ENCODE peak calls at places on chromosome 1, in six cellular contexts. A is A549, Q is AG04449, X is foreskin fibroblast, W is A673, I is GM12864. O is an unnamed sample.

GRCh38 chr1:53577141-53578100 is 118.2 kb downstream of the DMRTB1 start:
- DNase-seq in A (no peak), Q (no peak), X (no peak), W (no peak), I (no peak), O (no peak)

GRCh38 chr1:152448095-152448494 is 34.0 kb upstream of the CRNN start:
- DNase-seq in A (no peak), Q (no peak), X (no peak), W (no peak), I (no peak), O (no peak)

GRCh38 chr1:17731460-17731859 is 23.7 kb upstream of the ACTL8 start:
- DNase-seq in A (no peak), Q (no peak), X (no peak), W (no peak), I (no peak), O (no peak)

GRCh38 chr1:20194770-20195463 is 8.6 kb upstream of the PLA2G2C start:
- DNase-seq in A (peak; percentile 53), Q (no peak), X (peak; percentile 64), W (peak; percentile 78), I (no peak), O (no peak)

GRCh38 chr1:207282049-207282448 is 39.4 kb upstream of the CD55 start:
- DNase-seq in A (no peak), Q (no peak), X (peak; percentile 32), W (no peak), I (no peak), O (no peak)

GRCh38 chr1:24724345-24725208 is 20.7 kb upstream of the CLIC4 start:
- DNase-seq in A (peak; percentile 87), Q (no peak), X (peak; percentile 79), W (no peak), I (no peak), O (no peak)

GRCh38 chr1:59976194-59977074 is 49.9 kb upstream of the CYP2J2 start:
- DNase-seq in A (peak; percentile 36), Q (no peak), X (peak; percentile 86), W (peak; percentile 76), I (no peak), O (no peak)

GRCh38 chr1:119008483-119009299 is 20.5 kb upstream of the TBX15 start:
- DNase-seq in A (peak; percentile 14), Q (no peak), X (peak; percentile 79), W (peak; percentile 71), I (no peak), O (no peak)

GRCh38 chr1:175683491-175684175 is 59.8 kb downstream of the TNR start:
- DNase-seq in A (no peak), Q (no peak), X (no peak), W (no peak), I (no peak), O (no peak)

GRCh38 chr1:237672748-237673147 is 218.0 kb downstream of the ZP4 start:
- DNase-seq in A (no peak), Q (no peak), X (no peak), W (peak; percentile 0), I (no peak), O (no peak)

GRCh38 chr1:183694035-183694434 is 40.9 kb upstream of the APOBEC4 start:
- DNase-seq in A (no peak), Q (no peak), X (no peak), W (no peak), I (no peak), O (no peak)

GRCh38 chr1:155253797-155254196 is 1.5 kb downstream of the ENTREP3 start:
- DNase-seq in A (no peak), Q (no peak), X (peak; percentile 57), W (no peak), I (no peak), O (no peak)

GRCh38 chr1:199821029-199821779 is 206.3 kb upstream of the NR5A2 start:
- DNase-seq in A (no peak), Q (no peak), X (no peak), W (no peak), I (no peak), O (no peak)

GRCh38 chr1:151511636-151512215 is 539 bp downstream of the CGN start:
- DNase-seq in A (peak; percentile 44), Q (no peak), X (peak; percentile 58), W (peak; percentile 38), I (no peak), O (no peak)

GRCh38 chr1:28510350-28511223 is 4.7 kb downstream of the RCC1 start:
- DNase-seq in A (no peak), Q (no peak), X (peak; percentile 69), W (peak; percentile 73), I (no peak), O (no peak)

GRCh38 chr1:71666609-71667008 is 585.8 kb upstream of the ZRANB2 start:
- DNase-seq in A (no peak), Q (no peak), X (peak; percentile 49), W (no peak), I (no peak), O (no peak)

GRCh38 chr1:9890224-9890731 is 19.8 kb downstream of the CTNNBIP1 start:
- DNase-seq in A (peak; percentile 21), Q (no peak), X (peak; percentile 93), W (peak; percentile 97), I (no peak), O (peak; percentile 61)

GRCh38 chr1:111989531-111990025 is at the start of gene KCND3:
- DNase-seq in A (no peak), Q (no peak), X (peak; percentile 61), W (peak; percentile 27), I (no peak), O (no peak)

GRCh38 chr1:221069178-221069903 is 190.1 kb downstream of the HLX start:
- DNase-seq in A (no peak), Q (no peak), X (no peak), W (no peak), I (peak; percentile 62), O (no peak)

GRCh38 chr1:29197590-29197924 is 15.9 kb upstream of the SRSF4 start:
- DNase-seq in A (peak; percentile 21), Q (no peak), X (peak; percentile 63), W (peak; percentile 45), I (no peak), O (no peak)

GRCh38 chr1:240611619-240612490 is at the start of gene GREM2:
- DNase-seq in A (peak; percentile 31), Q (peak; percentile 69), X (peak; percentile 92), W (peak; percentile 10), I (peak; percentile 21), O (peak; percentile 83)
- H3K4me3 ChIP-seq in A (peak within 1 kb of the TSS; percentile 59), Q (peak within 1 kb of the TSS; percentile 69), X (peak within 1 kb of the TSS; percentile 91), W (peak within 1 kb of the TSS; percentile 25), I (peak within 1 kb of the TSS; percentile 32), O (peak within 1 kb of the TSS; percentile 65)

DNA sequence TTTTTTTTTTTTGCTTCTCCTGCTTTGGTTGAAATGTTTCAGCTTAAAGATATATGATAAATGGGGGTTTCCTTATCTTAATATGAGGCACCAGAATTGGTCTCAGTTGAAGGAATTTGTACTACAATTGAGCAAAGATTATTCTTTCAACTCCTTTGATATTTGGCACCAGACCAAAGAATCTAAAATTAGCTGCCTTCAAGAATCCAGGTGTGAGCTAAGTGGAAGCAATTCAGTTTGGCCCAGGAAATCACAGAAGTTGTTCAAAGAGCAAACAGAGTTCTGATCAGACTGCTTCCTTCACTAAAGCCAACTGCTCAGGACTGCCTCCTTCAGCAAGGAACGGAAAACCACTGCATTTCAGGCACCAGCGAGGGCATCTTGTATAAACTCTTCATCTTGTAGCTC is 68.3 kb upstream of the BCAR3 start:
- DNase-seq in A (no peak), Q (no peak), X (peak; percentile 24), W (no peak), I (no peak), O (no peak)
- TF ChIP-seq CTCF in A (no peak), Q (peak; percentile 4), X (no peak), W (peak; percentile 25), I (peak; percentile 46), O (no peak)

GRCh38 chr1:74415935-74416334 is 96.5 kb downstream of the LRRC53 start:
- DNase-seq in A (no peak), Q (no peak), X (no peak), W (no peak), I (no peak), O (no peak)
- H3K4me3 ChIP-seq in A (no peak overlapping the region), Q (no peak overlapping the region), X (no peak overlapping the region), W (no peak overlapping the region), I (no peak overlapping the region), O (no peak overlapping the region)

GRCh38 chr1:247885011-247885410 is 10.4 kb upstream of the OR2W3 start:
- DNase-seq in A (no peak), Q (no peak), X (no peak), W (no peak), I (no peak), O (no peak)
- TF ChIP-seq CTCF in A (no peak), Q (no peak), X (no peak), W (no peak), I (no peak), O (no peak)

DNA sequence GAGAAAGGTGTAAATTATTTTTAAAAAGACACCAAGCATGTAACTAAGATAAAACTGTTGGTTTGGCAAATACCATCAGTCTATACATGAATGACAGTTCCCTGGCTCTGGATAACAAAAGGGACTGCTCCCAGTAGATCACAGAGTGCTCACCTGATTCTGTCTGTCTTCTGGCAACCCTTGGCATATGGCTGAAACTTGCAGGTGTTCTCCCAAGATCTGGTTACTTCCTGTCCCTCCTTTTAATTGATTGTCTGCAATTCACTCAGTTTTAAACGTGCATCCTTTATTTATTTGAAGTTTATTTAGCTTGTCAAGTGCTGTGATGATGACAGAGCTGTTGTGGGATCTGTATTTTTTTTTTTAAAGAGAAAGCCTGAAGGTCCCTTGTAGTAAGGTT is 3.4 kb downstream of the KCNA3 start:
- DNase-seq in A (no peak), Q (no peak), X (no peak), W (no peak), I (no peak), O (no peak)
- H3K4me3 ChIP-seq in A (no peak overlapping the region), Q (no peak overlapping the region), X (peak overlapping the region; percentile 50), W (no peak overlapping the region), I (peak overlapping the region; percentile 66), O (no peak overlapping the region)

GRCh38 chr1:55572878-55573734 is 357.9 kb upstream of the USP24 start:
- DNase-seq in A (peak; percentile 13), Q (no peak), X (peak; percentile 78), W (no peak), I (no peak), O (no peak)

GRCh38 chr1:55580845-55581332 is 365.7 kb upstream of the USP24 start:
- DNase-seq in A (no peak), Q (peak; percentile 81), X (peak; percentile 92), W (no peak), I (no peak), O (peak; percentile 79)

GRCh38 chr1:55571767-55572166 is 356.6 kb upstream of the USP24 start:
- DNase-seq in A (no peak), Q (no peak), X (peak; percentile 42), W (no peak), I (no peak), O (no peak)

GRCh38 chr1:55579332-55579996 is 364.3 kb upstream of the USP24 start:
- DNase-seq in A (no peak), Q (no peak), X (no peak), W (no peak), I (no peak), O (no peak)

DNA sequence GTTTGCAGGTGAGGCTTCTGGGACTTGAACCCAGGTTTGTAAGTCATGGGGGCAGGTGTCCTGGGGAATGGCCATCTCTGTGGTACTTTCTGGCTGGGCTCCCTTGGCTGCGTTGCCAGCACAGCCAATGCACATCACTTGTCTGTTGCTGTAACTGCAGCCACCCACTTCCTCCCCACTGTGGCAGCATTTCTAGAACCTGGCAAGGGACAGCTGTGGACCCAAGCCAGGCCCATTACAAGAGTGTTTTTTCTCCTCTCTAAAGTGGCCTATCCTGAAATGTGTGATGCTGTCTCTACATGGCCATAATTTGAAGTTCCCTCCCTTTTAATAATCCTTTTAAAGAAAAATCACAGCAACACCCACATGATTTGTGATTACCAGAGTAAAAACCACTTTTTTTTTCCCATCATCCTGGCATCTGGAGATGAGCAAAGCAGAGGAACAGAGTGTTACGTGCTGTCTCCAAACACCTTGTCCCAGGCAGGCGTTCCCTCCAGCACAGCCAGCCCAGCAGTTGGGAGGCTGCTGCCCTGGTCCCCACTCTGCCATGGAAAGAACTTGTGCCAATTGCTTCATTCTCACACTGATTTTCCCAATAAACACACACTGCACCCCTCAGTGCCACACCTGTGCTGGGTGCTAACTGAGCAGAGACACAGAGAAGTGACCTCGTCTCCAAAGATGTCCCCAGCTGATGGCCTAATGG is 360.6 kb upstream of the USP24 start:
- DNase-seq in A (no peak), Q (no peak), X (no peak), W (no peak), I (no peak), O (no peak)
- TF ChIP-seq CTCF in A (no peak), Q (no peak), X (no peak), W (no peak), I (no peak), O (no peak)

O was measured in BJ.